ENCODE peak calls at places on chromosome 1, in five cellular contexts. D, R, Q, W and X are unnamed samples.

GRCh38 chr1:98964198-98964597 is 40.5 kb downstream of the PLPPR5 start:
- DNase-seq in D (no peak), R (no peak), Q (no peak), W (no peak), X (no peak)

GRCh38 chr1:218467101-218467728 is 122.1 kb downstream of the TGFB2 start:
- DNase-seq in D (no peak), R (no peak), Q (no peak), W (no peak), X (no peak)

GRCh38 chr1:178644308-178645120 is 80.5 kb upstream of the RALGPS2 start:
- DNase-seq in D (no peak), R (no peak), Q (no peak), W (no peak), X (peak; percentile 25)

GRCh38 chr1:222097646-222098045 is 355.8 kb upstream of the DUSP10 start:
- DNase-seq in D (no peak), R (no peak), Q (no peak), W (no peak), X (peak; percentile 32)

GRCh38 chr1:217027403-217028080 is 304.3 kb upstream of the ESRRG start:
- DNase-seq in D (no peak), R (no peak), Q (no peak), W (no peak), X (no peak)

GRCh38 chr1:223738465-223739365 is 26.4 kb downstream of the CAPN2 start:
- DNase-seq in D (no peak), R (peak; percentile 51), Q (no peak), W (no peak), X (peak; percentile 27)

GRCh38 chr1:160758525-160758924 is 19.5 kb downstream of the SLAMF7 start:
- DNase-seq in D (no peak), R (no peak), Q (no peak), W (no peak), X (no peak)

GRCh38 chr1:35692310-35692709 is 26.4 kb downstream of the C1orf216 start:
- DNase-seq in D (no peak), R (no peak), Q (no peak), W (no peak), X (no peak)

GRCh38 chr1:59043796-59044195 is 253.1 kb upstream of the FGGY start:
- DNase-seq in D (no peak), R (no peak), Q (no peak), W (peak; percentile 92), X (no peak)

GRCh38 chr1:23483327-23484252 is at the start of gene ASAP3:
- DNase-seq in D (peak; percentile 2), R (no peak), Q (peak; percentile 35), W (peak; percentile 79), X (peak; percentile 15)

GRCh38 chr1:184376359-184376758 is 10.5 kb upstream of the C1orf21 start:
- DNase-seq in D (no peak), R (no peak), Q (no peak), W (no peak), X (no peak)

GRCh38 chr1:8860738-8861516 is 17.6 kb downstream of the ENO1 start:
- DNase-seq in D (no peak), R (no peak), Q (no peak), W (no peak), X (no peak)